ENCODE peak calls at places on chromosomes 12 and 14, in four cellular contexts. G is endothelial cell; C is amygdala; M is effector CD8-positive, alpha-beta T cell. R is an unnamed sample.

GRCh38 chr14:72892879-72893635 is 844 bp downstream of the DPF3 start:
- DNase-seq in G (peak; percentile 41), C (peak; percentile 43), M (peak; percentile 15), R (no peak)

GRCh38 chr14:32507029-32507984 is 178.2 kb downstream of the AKAP6 start:
- DNase-seq in M (no peak), C (no peak), G (no peak), R (no peak)

GRCh38 chr12:26402648-26403047 is 207.3 kb downstream of the SSPN start:
- DNase-seq in C (no peak), M (no peak), G (no peak), R (no peak)

GRCh38 chr14:65879218-65880009 is 466.9 kb downstream of the FUT8 start:
- DNase-seq in C (no peak), G (no peak), M (no peak), R (no peak)

GRCh38 chr12:108915632-108916133 is 35.8 kb downstream of the DAO start:
- DNase-seq in G (no peak), C (no peak), M (no peak), R (no peak)

GRCh38 chr14:69441948-69442347 is 42.6 kb upstream of the PLEKHD1 start:
- DNase-seq in G (no peak), C (no peak), M (no peak), R (no peak)

GRCh38 chr12:66011731-66012130 is 118.8 kb downstream of the LLPH start:
- DNase-seq in M (no peak), G (no peak), C (no peak), R (no peak)

GRCh38 chr12:94149781-94150482 is 1.6 kb downstream of the PLXNC1 start:
- DNase-seq in M (no peak), G (peak; percentile 20), C (peak; percentile 50), R (peak; percentile 20)

GRCh38 chr12:92398565-92399309 is 253.1 kb upstream of the BTG1 start:
- DNase-seq in G (no peak), C (no peak), M (peak; percentile 8), R (no peak)

GRCh38 chr12:92107621-92108131 is 38.0 kb downstream of the BTG1 start:
- DNase-seq in M (no peak), C (no peak), G (no peak), R (peak; percentile 73)

GRCh38 chr12:83818888-83819287 is 1093.7 kb downstream of the SLC6A15 start:
- DNase-seq in G (no peak), M (no peak), C (no peak), R (peak; percentile 29)

GRCh38 chr12:52582971-52583456 is 9.4 kb upstream of the KRT74 start:
- DNase-seq in G (peak; percentile 76), M (peak; percentile 53), C (peak; percentile 38), R (peak; percentile 64)

GRCh38 chr14:89004195-89004594 is 179.7 kb downstream of the TTC8 start:
- DNase-seq in C (no peak), G (no peak), M (no peak), R (no peak)

GRCh38 chr12:9064201-9064814 is 51.4 kb downstream of the A2M start:
- DNase-seq in G (peak; percentile 69), M (no peak), C (peak; percentile 75), R (peak; percentile 63)

GRCh38 chr14:99274346-99275221 is 2.6 kb upstream of the BCL11B start:
- DNase-seq in C (peak; percentile 68), G (peak; percentile 75), M (no peak), R (peak; percentile 93)

GRCh38 chr14:91873476-91874265 is 6.3 kb upstream of the TC2N start:
- DNase-seq in G (no peak), M (peak; percentile 50), C (no peak), R (no peak)

GRCh38 chr12:52865090-52865944 is 16.5 kb upstream of the KRT78 start:
- DNase-seq in G (peak; percentile 91), C (peak; percentile 36), M (no peak), R (peak; percentile 67)

GRCh38 chr12:49974231-49974675 is 1.5 kb downstream of the AQP6 start:
- DNase-seq in M (no peak), G (peak; percentile 63), C (peak; percentile 87), R (no peak)

GRCh38 chr12:75712223-75712622 is 200.8 kb upstream of the KRR1 start:
- DNase-seq in C (no peak), G (no peak), M (no peak), R (no peak)

GRCh38 chr12:30462249-30462648 is 233.4 kb downstream of the IPO8 start:
- DNase-seq in M (no peak), C (no peak), G (no peak), R (no peak)

GRCh38 chr14:92430686-92431085 is 82.9 kb upstream of the RIN3 start:
- DNase-seq in M (no peak), C (no peak), G (no peak), R (no peak)

GRCh38 chr12:132489078-132489601 is 811 bp upstream of the FBRSL1 start:
- DNase-seq in C (no peak), M (peak; percentile 52), G (peak; percentile 35), R (no peak)

GRCh38 chr14:86087377-86087776 is 557.4 kb downstream of the FLRT2 start:
- DNase-seq in G (no peak), C (no peak), M (no peak), R (no peak)

GRCh38 chr12:48194780-48195179 is 8.3 kb downstream of the OR10AD1 start:
- DNase-seq in M (no peak), C (no peak), G (no peak), R (no peak)

GRCh38 chr14:35708072-35708471 is 101.0 kb downstream of the RALGAPA1 start:
- DNase-seq in M (no peak), C (no peak), G (no peak), R (no peak)

GRCh38 chr14:91177073-91177796 is 63.4 kb downstream of the DGLUCY start:
- DNase-seq in G (peak; percentile 55), M (peak; percentile 41), C (peak; percentile 26), R (peak; percentile 59)

GRCh38 chr12:15597125-15597830 is 191.9 kb downstream of the EPS8 start:
- DNase-seq in G (no peak), M (no peak), C (no peak), R (no peak)

GRCh38 chr12:119989619-119990381 is 764 bp downstream of the BICDL1 start:
- DNase-seq in G (peak; percentile 97), C (peak; percentile 60), M (peak; percentile 39), R (peak; percentile 89)

GRCh38 chr12:8527250-8528130 is 13.2 kb downstream of the CLEC4E start:
- DNase-seq in M (no peak), C (no peak), G (no peak), R (no peak)

GRCh38 chr12:27652174-27652763 is 44.0 kb upstream of the REP15 start:
- DNase-seq in M (no peak), G (peak; percentile 73), C (peak; percentile 36), R (peak; percentile 82)

GRCh38 chr12:13195848-13196301 is 651 bp upstream of the EMP1 start:
- DNase-seq in M (no peak), G (no peak), C (no peak), R (no peak)

GRCh38 chr12:28463396-28463795 is 273.1 kb downstream of the CCDC91 start:
- DNase-seq in C (no peak), M (no peak), G (no peak), R (no peak)

GRCh38 chr12:112102127-112102526 is 6.5 kb downstream of the NAA25 start:
- DNase-seq in G (no peak), M (no peak), C (no peak), R (no peak)

GRCh38 chr12:108846320-108846719 is 11.1 kb downstream of the SSH1 start:
- DNase-seq in G (no peak), M (no peak), C (peak; percentile 88), R (no peak)

R was measured in HAP-1.